ENCODE peak calls at places on chromosomes 11 and 22, in ten cellular contexts. C is immature natural killer cell; W is stimulated activated naive CD4-positive, alpha-beta T cell; A is astrocyte of the hippocampus; Q is SK-MEL-5; J is activated CD4-positive, alpha-beta T cell treated with anti-CD3 and anti-CD28 coated beads for 24 hours; K is ACHN; R is OCI-M1; M is NCI-H1930; V is globus pallidus. D is an unnamed sample.

GRCh38 chr22:22616636-22617035 is 27.8 kb upstream of the GGTLC2 start:
- DNase-seq in C (no peak), W (no peak), A (no peak), Q (no peak), J (no peak), K (no peak), R (no peak), M (no peak), V (no peak), D (no peak)

GRCh38 chr11:215581-216037 is 8.1 kb downstream of the RIC8A start:
- DNase-seq in C (no peak), W (no peak), A (no peak), Q (no peak), J (no peak), K (no peak), R (no peak), M (no peak), V (no peak), D (no peak)

GRCh38 chr11:93541884-93542752 is 1.1 kb downstream of the SMCO4 start:
- DNase-seq in C (peak), W (peak), A (peak), Q (peak), J (no peak), K (peak), R (peak), M (no peak), V (no peak), D (no peak)

GRCh38 chr22:39374191-39374590 is 24.4 kb downstream of the SYNGR1 start:
- DNase-seq in C (no peak), W (no peak), A (no peak), Q (no peak), J (no peak), K (no peak), R (no peak), M (no peak), V (no peak), D (no peak)

GRCh38 chr11:69240332-69241074 is 53.5 kb upstream of the MYEOV start:
- DNase-seq in C (no peak), W (no peak), A (no peak), Q (peak), J (no peak), K (peak), R (peak), M (no peak), V (no peak), D (no peak)

GRCh38 chr11:124938206-124938765 is 2.4 kb upstream of the HEPACAM start:
- DNase-seq in C (no peak), W (no peak), A (no peak), Q (peak), J (no peak), K (no peak), R (no peak), M (no peak), V (no peak), D (no peak)

GRCh38 chr11:746289-747175 is 732 bp upstream of the TALDO1 start:
- DNase-seq in C (no peak), W (no peak), A (peak), Q (no peak), J (no peak), K (no peak), R (no peak), M (no peak), V (peak), D (no peak)

GRCh38 chr11:61888043-61888442 is 3.3 kb downstream of the FADS3 start:
- DNase-seq in C (no peak), W (no peak), A (peak), Q (no peak), J (no peak), K (peak), R (no peak), M (no peak), V (no peak), D (no peak)

GRCh38 chr11:27028653-27029052 is 12.0 kb upstream of the BBOX1 start:
- DNase-seq in C (no peak), W (no peak), A (peak), Q (no peak), J (no peak), K (no peak), R (no peak), M (no peak), V (no peak), D (no peak)